ENCODE peak calls at places on chromosomes 6 and 20, in ten cellular contexts. One of them, this sample, is unnamed.

GRCh38 chr6:5034328-5034727 is 30.5 kb upstream of the RPP40 start:
- DNase-seq in HCT116: no peak
- DNase-seq in transverse colon: no peak
- DNase-seq in stomach: no peak
- DNase-seq in breast epithelium: no peak
- DNase-seq in spleen: no peak
- DNase-seq in GM12891: no peak
- DNase-seq in prostate gland: no peak
- DNase-seq in H1: no peak
- DNase-seq in K562: no peak
- DNase-seq in this sample: no peak

GRCh38 chr6:10413850-10414765 is 766 bp downstream of the TFAP2A start:
- DNase-seq in HCT116: no peak
- DNase-seq in transverse colon: no peak
- DNase-seq in stomach: no peak
- DNase-seq in breast epithelium: no peak
- DNase-seq in spleen: no peak
- DNase-seq in GM12891: no peak
- DNase-seq in prostate gland: peak; percentile 60
- DNase-seq in H1: peak; percentile 70
- DNase-seq in K562: peak; percentile 42
- DNase-seq in this sample: no peak

GRCh38 chr20:47847882-47848485 is 62.7 kb upstream of the SULF2 start:
- DNase-seq in HCT116: no peak
- DNase-seq in transverse colon: no peak
- DNase-seq in stomach: no peak
- DNase-seq in breast epithelium: no peak
- DNase-seq in spleen: no peak
- DNase-seq in GM12891: no peak
- DNase-seq in prostate gland: no peak
- DNase-seq in H1: no peak
- DNase-seq in K562: no peak
- DNase-seq in this sample: no peak

GRCh38 chr20:36491901-36492617 is 49.3 kb upstream of the MYL9 start:
- DNase-seq in HCT116: no peak
- DNase-seq in transverse colon: peak; percentile 40
- DNase-seq in stomach: no peak
- DNase-seq in breast epithelium: no peak
- DNase-seq in spleen: peak; percentile 90
- DNase-seq in GM12891: peak; percentile 46
- DNase-seq in prostate gland: peak; percentile 37
- DNase-seq in H1: no peak
- DNase-seq in K562: no peak
- DNase-seq in this sample: peak; percentile 53

GRCh38 chr6:36386495-36387439 is 702 bp downstream of the ETV7 start:
- DNase-seq in HCT116: no peak
- DNase-seq in transverse colon: peak; percentile 47
- DNase-seq in stomach: peak; percentile 43
- DNase-seq in breast epithelium: no peak
- DNase-seq in spleen: no peak
- DNase-seq in GM12891: no peak
- DNase-seq in prostate gland: peak; percentile 30
- DNase-seq in H1: peak; percentile 65
- DNase-seq in K562: peak; percentile 26
- DNase-seq in this sample: no peak

GRCh38 chr6:110545081-110545872 is 68.9 kb upstream of the SLC22A16 start:
- DNase-seq in HCT116: no peak
- DNase-seq in transverse colon: no peak
- DNase-seq in stomach: no peak
- DNase-seq in breast epithelium: no peak
- DNase-seq in spleen: no peak
- DNase-seq in GM12891: no peak
- DNase-seq in prostate gland: no peak
- DNase-seq in H1: no peak
- DNase-seq in K562: no peak
- DNase-seq in this sample: no peak

GRCh38 chr20:61666471-61666832 is 399.2 kb downstream of the TAF4 start:
- DNase-seq in HCT116: no peak
- DNase-seq in transverse colon: no peak
- DNase-seq in stomach: no peak
- DNase-seq in breast epithelium: no peak
- DNase-seq in spleen: no peak
- DNase-seq in GM12891: no peak
- DNase-seq in prostate gland: no peak
- DNase-seq in H1: no peak
- DNase-seq in K562: no peak
- DNase-seq in this sample: no peak

GRCh38 chr6:37204014-37204751 is 34.2 kb downstream of the PIM1 start:
- DNase-seq in HCT116: no peak
- DNase-seq in transverse colon: peak; percentile 77
- DNase-seq in stomach: peak; percentile 56
- DNase-seq in breast epithelium: no peak
- DNase-seq in spleen: no peak
- DNase-seq in GM12891: no peak
- DNase-seq in prostate gland: no peak
- DNase-seq in H1: no peak
- DNase-seq in K562: peak; percentile 88
- DNase-seq in this sample: no peak

GRCh38 chr6:35600659-35601125 is 88.0 kb upstream of the TULP1 start:
- DNase-seq in HCT116: no peak
- DNase-seq in transverse colon: no peak
- DNase-seq in stomach: no peak
- DNase-seq in breast epithelium: no peak
- DNase-seq in spleen: no peak
- DNase-seq in GM12891: no peak
- DNase-seq in prostate gland: no peak
- DNase-seq in H1: no peak
- DNase-seq in K562: no peak
- DNase-seq in this sample: no peak

GRCh38 chr6:5367510-5367909 is 106.2 kb downstream of the FARS2 start:
- DNase-seq in HCT116: no peak
- DNase-seq in transverse colon: no peak
- DNase-seq in stomach: no peak
- DNase-seq in breast epithelium: no peak
- DNase-seq in spleen: no peak
- DNase-seq in GM12891: no peak
- DNase-seq in prostate gland: no peak
- DNase-seq in H1: no peak
- DNase-seq in K562: no peak
- DNase-seq in this sample: no peak

GRCh38 chr6:63448229-63448628 is 124.1 kb upstream of the LOC128125822 start:
- DNase-seq in HCT116: no peak
- DNase-seq in transverse colon: no peak
- DNase-seq in stomach: no peak
- DNase-seq in breast epithelium: no peak
- DNase-seq in spleen: no peak
- DNase-seq in GM12891: no peak
- DNase-seq in prostate gland: no peak
- DNase-seq in H1: no peak
- DNase-seq in K562: no peak
- DNase-seq in this sample: no peak

GRCh38 chr6:22113046-22113766 is 183.6 kb downstream of the PRL start:
- DNase-seq in HCT116: peak; percentile 18
- DNase-seq in transverse colon: no peak
- DNase-seq in stomach: no peak
- DNase-seq in breast epithelium: no peak
- DNase-seq in spleen: no peak
- DNase-seq in GM12891: no peak
- DNase-seq in prostate gland: no peak
- DNase-seq in H1: no peak
- DNase-seq in K562: no peak
- DNase-seq in this sample: no peak

GRCh38 chr6:30687659-30688431 is 1.4 kb upstream of the PPP1R18 start:
- DNase-seq in HCT116: no peak
- DNase-seq in transverse colon: no peak
- DNase-seq in stomach: no peak
- DNase-seq in breast epithelium: no peak
- DNase-seq in spleen: peak; percentile 82
- DNase-seq in GM12891: no peak
- DNase-seq in prostate gland: no peak
- DNase-seq in H1: no peak
- DNase-seq in K562: peak; percentile 43
- DNase-seq in this sample: no peak

GRCh38 chr6:30684386-30685156 is 1.9 kb downstream of the PPP1R18 start:
- DNase-seq in HCT116: no peak
- DNase-seq in transverse colon: peak; percentile 67
- DNase-seq in stomach: peak; percentile 38
- DNase-seq in breast epithelium: no peak
- DNase-seq in spleen: peak; percentile 95
- DNase-seq in GM12891: peak; percentile 48
- DNase-seq in prostate gland: no peak
- DNase-seq in H1: no peak
- DNase-seq in K562: peak; percentile 84
- DNase-seq in this sample: no peak

GRCh38 chr6:30686908-30687658 is 638 bp upstream of the PPP1R18 start:
- DNase-seq in HCT116: no peak
- DNase-seq in transverse colon: peak; percentile 90
- DNase-seq in stomach: peak; percentile 76
- DNase-seq in breast epithelium: peak; percentile 86
- DNase-seq in spleen: peak; percentile 99
- DNase-seq in GM12891: peak; percentile 57
- DNase-seq in prostate gland: peak; percentile 76
- DNase-seq in H1: peak; percentile 92
- DNase-seq in K562: peak; percentile 96
- DNase-seq in this sample: peak; percentile 68

GRCh38 chr6:30685157-30685976 is 1.1 kb downstream of the PPP1R18 start:
- DNase-seq in HCT116: no peak
- DNase-seq in transverse colon: peak; percentile 36
- DNase-seq in stomach: no peak
- DNase-seq in breast epithelium: no peak
- DNase-seq in spleen: peak; percentile 89
- DNase-seq in GM12891: no peak
- DNase-seq in prostate gland: no peak
- DNase-seq in H1: no peak
- DNase-seq in K562: peak; percentile 79
- DNase-seq in this sample: no peak

GRCh38 chr6:30685977-30686907 is at the start of gene PPP1R18:
- DNase-seq in HCT116: no peak
- DNase-seq in transverse colon: peak; percentile 85
- DNase-seq in stomach: peak; percentile 73
- DNase-seq in breast epithelium: peak; percentile 77
- DNase-seq in spleen: peak; percentile 97
- DNase-seq in GM12891: peak; percentile 54
- DNase-seq in prostate gland: peak; percentile 69
- DNase-seq in H1: no peak
- DNase-seq in K562: peak; percentile 80
- DNase-seq in this sample: peak; percentile 58
- TF ChIP-seq POLR2A in HCT116: no peak
- TF ChIP-seq POLR2A in transverse colon: peak; percentile 45
- TF ChIP-seq POLR2A in stomach: no peak
- TF ChIP-seq POLR2A in breast epithelium: no peak
- TF ChIP-seq POLR2A in spleen: no peak
- TF ChIP-seq POLR2A in GM12891: no peak
- TF ChIP-seq POLR2A in prostate gland: peak; percentile 59
- TF ChIP-seq POLR2A in H1: no peak
- TF ChIP-seq POLR2A in K562: peak; percentile 64
- TF ChIP-seq POLR2A in this sample: peak; percentile 62

DNA sequence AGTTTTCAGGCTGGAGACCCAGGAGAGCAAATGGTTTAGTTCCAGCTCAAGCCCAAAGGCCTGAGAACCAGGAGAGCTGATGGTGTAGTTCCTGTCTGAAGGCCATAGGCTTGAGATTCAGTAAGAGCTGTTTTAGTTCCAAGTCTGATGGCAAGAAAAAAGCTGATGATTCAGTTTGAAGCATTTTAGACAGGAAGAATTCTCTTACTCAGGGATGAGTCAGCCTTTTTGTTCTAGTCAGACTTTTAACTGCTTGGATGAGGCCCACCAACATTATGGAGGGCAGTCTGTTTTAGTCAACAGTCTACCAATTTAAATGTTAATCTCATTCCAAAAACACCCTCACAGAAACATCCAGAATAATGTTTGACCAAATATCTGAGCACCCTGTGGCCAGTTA is 2.5 kb downstream of the ZSCAN26 start:
- DNase-seq in HCT116: peak; percentile 64
- DNase-seq in transverse colon: no peak
- DNase-seq in stomach: no peak
- DNase-seq in breast epithelium: no peak
- DNase-seq in spleen: no peak
- DNase-seq in GM12891: no peak
- DNase-seq in prostate gland: no peak
- DNase-seq in H1: no peak
- DNase-seq in K562: peak; percentile 73
- DNase-seq in this sample: no peak
- TF ChIP-seq POLR2AphosphoS5 in HCT116: peak; percentile 38
- TF ChIP-seq POLR2AphosphoS5 in transverse colon: no peak
- TF ChIP-seq POLR2AphosphoS5 in stomach: no peak
- TF ChIP-seq POLR2AphosphoS5 in breast epithelium: no peak
- TF ChIP-seq POLR2AphosphoS5 in spleen: no peak
- TF ChIP-seq POLR2AphosphoS5 in GM12891: no peak
- TF ChIP-seq POLR2AphosphoS5 in prostate gland: no peak
- TF ChIP-seq POLR2AphosphoS5 in H1: no peak
- TF ChIP-seq POLR2AphosphoS5 in K562: no peak
- TF ChIP-seq POLR2AphosphoS5 in this sample: no peak

GRCh38 chr6:147207351-147207750 is 3.1 kb downstream of the STXBP5 start:
- DNase-seq in HCT116: no peak
- DNase-seq in transverse colon: no peak
- DNase-seq in stomach: no peak
- DNase-seq in breast epithelium: no peak
- DNase-seq in spleen: no peak
- DNase-seq in GM12891: no peak
- DNase-seq in prostate gland: no peak
- DNase-seq in H1: no peak
- DNase-seq in K562: peak; percentile 69
- DNase-seq in this sample: no peak
- TF ChIP-seq POLR2A in HCT116: no peak
- TF ChIP-seq POLR2A in transverse colon: no peak
- TF ChIP-seq POLR2A in stomach: no peak
- TF ChIP-seq POLR2A in breast epithelium: no peak
- TF ChIP-seq POLR2A in spleen: no peak
- TF ChIP-seq POLR2A in GM12891: no peak
- TF ChIP-seq POLR2A in prostate gland: no peak
- TF ChIP-seq POLR2A in H1: no peak
- TF ChIP-seq POLR2A in K562: peak; percentile 35
- TF ChIP-seq POLR2A in this sample: no peak

DNA sequence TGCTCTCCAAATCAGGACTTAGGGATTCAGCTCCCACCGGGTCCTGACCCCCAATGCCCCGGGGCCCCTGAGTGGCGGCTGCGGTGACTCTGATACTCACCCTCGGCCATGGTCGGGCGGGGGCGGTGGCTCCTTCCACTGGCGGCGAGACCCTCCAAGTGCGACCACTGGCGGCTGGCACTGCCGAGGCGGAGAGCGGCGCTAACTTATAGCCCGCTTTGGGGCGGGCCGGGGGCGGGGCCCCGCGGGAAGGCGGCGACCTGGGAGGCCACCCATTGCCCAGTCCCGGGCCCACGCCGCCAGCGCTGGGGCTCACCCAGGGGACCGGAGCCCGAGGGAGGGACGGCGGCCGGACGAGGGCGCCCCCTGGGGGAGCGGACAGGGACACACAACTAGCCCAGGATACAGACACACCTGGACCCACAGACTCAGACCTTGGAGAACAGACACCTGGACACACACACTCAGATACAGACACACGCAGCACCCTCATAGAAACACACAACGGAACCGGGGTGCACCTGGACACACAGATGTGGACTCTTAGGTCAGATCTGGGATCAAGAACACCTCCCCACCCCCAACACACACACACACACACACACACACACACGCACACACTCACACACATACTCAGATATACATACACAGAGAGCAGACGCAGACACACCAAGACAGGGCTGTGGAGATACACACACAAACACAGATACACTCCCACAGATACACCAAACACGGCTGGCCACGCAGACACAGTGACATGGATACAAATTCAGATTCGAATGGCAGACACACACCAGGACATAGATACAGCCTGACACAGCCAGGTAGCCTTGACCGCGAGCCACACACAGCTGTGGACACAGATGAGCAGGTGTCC is at the start of gene TGM2:
- DNase-seq in HCT116: no peak
- DNase-seq in transverse colon: peak; percentile 85
- DNase-seq in stomach: peak; percentile 87
- DNase-seq in breast epithelium: no peak
- DNase-seq in spleen: peak; percentile 94
- DNase-seq in GM12891: peak; percentile 71
- DNase-seq in prostate gland: peak; percentile 72
- DNase-seq in H1: peak; percentile 79
- DNase-seq in K562: peak; percentile 92
- DNase-seq in this sample: peak; percentile 77
- TF ChIP-seq POLR2AphosphoS5 in HCT116: no peak
- TF ChIP-seq POLR2AphosphoS5 in transverse colon: no peak
- TF ChIP-seq POLR2AphosphoS5 in stomach: no peak
- TF ChIP-seq POLR2AphosphoS5 in breast epithelium: no peak
- TF ChIP-seq POLR2AphosphoS5 in spleen: peak; percentile 75
- TF ChIP-seq POLR2AphosphoS5 in GM12891: no peak
- TF ChIP-seq POLR2AphosphoS5 in prostate gland: peak; percentile 48
- TF ChIP-seq POLR2AphosphoS5 in H1: no peak
- TF ChIP-seq POLR2AphosphoS5 in K562: no peak
- TF ChIP-seq POLR2AphosphoS5 in this sample: no peak

This sample was measured in GM12892.